ENCODE peak calls at places on chromosomes 1 and 21, in seven cellular contexts. Z is spleen; F is CD4-positive, alpha-beta memory T cell; Y is right cardiac atrium; U is IMR-90; L is GM23248; A is effector memory CD4-positive, alpha-beta T cell. V is an unnamed sample.
A peak's percentile ranks its signal among the peaks of the same experiment; 100 is the strongest.

GRCh38 chr1:25425098-25426085 is 4.8 kb upstream of the RHCE start:
- DNase-seq in A (no peak), F (no peak), Y (no peak), L (peak; percentile 77), Z (no peak), U (peak; percentile 33), V (no peak)

GRCh38 chr1:216750031-216750627 is 26.9 kb upstream of the ESRRG start:
- DNase-seq in Y (no peak), F (no peak), Z (no peak), U (peak; percentile 69), A (no peak), L (peak; percentile 67), V (no peak)

GRCh38 chr1:7491089-7491817 is 279.8 kb upstream of the VAMP3 start:
- DNase-seq in F (no peak), Y (peak; percentile 40), Z (no peak), L (peak; percentile 91), U (peak; percentile 77), A (no peak), V (no peak)

GRCh38 chr1:165633624-165634023 is 2.6 kb downstream of the MGST3 start:
- DNase-seq in U (peak; percentile 27), A (no peak), Y (no peak), Z (no peak), F (no peak), L (peak; percentile 82), V (no peak)

GRCh38 chr1:23369335-23370013 is at the start of gene ZNF436:
- DNase-seq in L (peak; percentile 85), A (no peak), F (peak; percentile 65), Y (peak; percentile 92), Z (peak; percentile 78), U (peak; percentile 83), V (peak; percentile 70)

GRCh38 chr1:67559222-67559700 is 125.7 kb upstream of the GADD45A start:
- DNase-seq in Z (no peak), U (peak; percentile 64), F (no peak), Y (peak; percentile 86), A (no peak), L (peak; percentile 94), V (no peak)

GRCh38 chr1:190444464-190444863 is 33.2 kb downstream of the BRINP3 start:
- DNase-seq in L (no peak), F (no peak), Y (no peak), U (no peak), Z (peak; percentile 25), A (no peak), V (no peak)

GRCh38 chr1:47927165-47927564 is 70.0 kb downstream of the TRABD2B start:
- DNase-seq in Y (no peak), L (no peak), A (no peak), U (no peak), F (no peak), Z (no peak), V (no peak)

GRCh38 chr21:15514073-15514946 is 215.5 kb upstream of the USP25 start:
- DNase-seq in A (peak; percentile 41), L (no peak), U (no peak), Z (no peak), F (peak; percentile 77), Y (no peak), V (no peak)

GRCh38 chr1:93701619-93702018 is 20.0 kb upstream of the BCAR3 start:
- DNase-seq in A (no peak), L (peak; percentile 98), U (peak; percentile 99), Y (no peak), Z (no peak), F (no peak), V (peak; percentile 55)

GRCh38 chr1:7290971-7291970 is 479.8 kb upstream of the VAMP3 start:
- DNase-seq in Z (no peak), F (no peak), U (peak; percentile 69), L (peak; percentile 68), Y (peak; percentile 69), A (no peak), V (no peak)

GRCh38 chr1:230047114-230047865 is 19.7 kb upstream of the GALNT2 start:
- DNase-seq in Y (no peak), F (no peak), A (no peak), L (peak; percentile 44), Z (no peak), U (no peak), V (no peak)

GRCh38 chr1:40564506-40564905 is 33.1 kb downstream of the ZNF684 start:
- DNase-seq in U (no peak), Y (no peak), Z (no peak), F (no peak), A (no peak), L (no peak), V (no peak)

GRCh38 chr1:36285450-36286101 is 20.6 kb upstream of the SH3D21 start:
- DNase-seq in F (peak; percentile 81), Z (no peak), A (peak; percentile 26), Y (no peak), U (peak; percentile 92), L (peak; percentile 92), V (no peak)

GRCh38 chr1:227726924-227727599 is 8.0 kb downstream of the JMJD4 start:
- DNase-seq in Z (no peak), A (no peak), U (no peak), F (no peak), L (no peak), Y (peak; percentile 19), V (no peak)

GRCh38 chr21:31098576-31099005 is 60.3 kb upstream of the KRTAP19-8 start:
- DNase-seq in U (peak; percentile 48), L (peak; percentile 72), Z (peak; percentile 87), Y (peak; percentile 84), A (peak; percentile 44), F (peak; percentile 66), V (peak; percentile 78)

GRCh38 chr1:116909511-116910378 is at the start of gene PTGFRN:
- DNase-seq in A (no peak), U (peak; percentile 6), Z (peak; percentile 77), L (peak; percentile 78), Y (peak; percentile 92), F (no peak), V (peak; percentile 89)

GRCh38 chr1:160407819-160408801 is 7.7 kb downstream of the VANGL2 start:
- DNase-seq in F (no peak), Z (no peak), L (no peak), U (no peak), Y (no peak), A (no peak), V (no peak)

GRCh38 chr1:13548281-13548680 is 34.5 kb upstream of the LRRC38 start:
- DNase-seq in L (no peak), Z (no peak), A (no peak), F (no peak), U (no peak), Y (no peak), V (no peak)

GRCh38 chr1:232454487-232454886 is 175.4 kb downstream of the SIPA1L2 start:
- DNase-seq in Y (no peak), U (no peak), F (no peak), Z (no peak), L (no peak), A (no peak), V (no peak)

GRCh38 chr21:15755125-15755524 is 25.3 kb downstream of the USP25 start:
- DNase-seq in A (no peak), F (no peak), Z (no peak), U (no peak), Y (no peak), L (peak; percentile 37), V (no peak)

GRCh38 chr1:190578015-190578414 is 100.4 kb upstream of the BRINP3 start:
- DNase-seq in F (no peak), L (no peak), U (no peak), Z (no peak), Y (no peak), A (no peak), V (no peak)

GRCh38 chr1:156664046-156664948 is 12.9 kb downstream of the NES start:
- DNase-seq in Y (peak; percentile 81), A (no peak), U (peak; percentile 58), F (no peak), L (peak; percentile 32), Z (no peak), V (no peak)

GRCh38 chr1:170073893-170074249 is 624 bp downstream of the KIFAP3 start:
- DNase-seq in L (no peak), Y (no peak), F (no peak), Z (peak; percentile 52), A (no peak), U (no peak), V (no peak)

GRCh38 chr1:170074250-170075157 is at the start of gene KIFAP3:
- DNase-seq in L (peak; percentile 100), Y (peak; percentile 99), U (peak; percentile 96), A (peak; percentile 93), Z (peak; percentile 99), F (peak; percentile 97), V (peak; percentile 99)

GRCh38 chr1:170076199-170076598 is 1.7 kb upstream of the KIFAP3 start:
- DNase-seq in F (no peak), U (no peak), Z (no peak), L (no peak), A (no peak), Y (no peak), V (no peak)

GRCh38 chr1:170077926-170078325 is 3.4 kb upstream of the KIFAP3 start:
- DNase-seq in A (no peak), L (no peak), U (no peak), Z (no peak), F (no peak), Y (no peak), V (no peak)

DNA sequence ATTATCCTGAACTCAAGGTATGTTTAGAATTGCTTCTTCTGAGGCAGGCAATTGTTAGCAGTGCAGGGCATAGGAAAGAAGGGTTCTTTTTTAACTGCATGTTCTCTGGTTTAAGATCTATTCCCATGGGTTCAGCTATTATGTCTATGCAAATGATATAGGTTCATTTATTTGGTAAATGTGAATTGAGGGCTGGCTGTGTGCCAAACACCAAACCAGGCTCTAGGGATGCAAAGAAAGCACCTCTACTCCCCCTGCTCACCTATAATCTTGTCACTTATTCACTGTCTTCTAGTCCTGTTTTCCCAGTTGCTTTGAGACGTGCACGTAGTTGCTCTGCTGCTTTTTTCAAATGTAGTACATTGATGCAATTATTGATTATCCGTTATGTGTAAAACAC is 691 bp upstream of the KIFAP3 start:
- DNase-seq in L (no peak), A (no peak), U (no peak), Z (no peak), Y (peak; percentile 51), F (no peak), V (no peak)
- H3K4me3 ChIP-seq in L (peak overlapping the region; percentile 97), A (peak overlapping the region; percentile 83), U (peak overlapping the region; percentile 76), Z (peak overlapping the region; percentile 69), Y (peak overlapping the region; percentile 82), F (peak overlapping the region; percentile 71), V (peak overlapping the region; percentile 80)

GRCh38 chr1:1161683-1162079 is 12.0 kb upstream of the TTLL10 start:
- DNase-seq in A (no peak), L (no peak), U (no peak), Z (no peak), Y (no peak), F (no peak), V (no peak)
- H3K4me1 ChIP-seq in A (peaks cover 11% of the 10 kb centered on the region), L (peaks cover 6% of the 10 kb centered on the region), U (peaks cover 11% of the 10 kb centered on the region), Z (peaks cover 21% of the 10 kb centered on the region), Y (no peaks in the 10 kb centered on the region), F (peaks cover 8% of the 10 kb centered on the region), V (peaks cover 14% of the 10 kb centered on the region)

DNA sequence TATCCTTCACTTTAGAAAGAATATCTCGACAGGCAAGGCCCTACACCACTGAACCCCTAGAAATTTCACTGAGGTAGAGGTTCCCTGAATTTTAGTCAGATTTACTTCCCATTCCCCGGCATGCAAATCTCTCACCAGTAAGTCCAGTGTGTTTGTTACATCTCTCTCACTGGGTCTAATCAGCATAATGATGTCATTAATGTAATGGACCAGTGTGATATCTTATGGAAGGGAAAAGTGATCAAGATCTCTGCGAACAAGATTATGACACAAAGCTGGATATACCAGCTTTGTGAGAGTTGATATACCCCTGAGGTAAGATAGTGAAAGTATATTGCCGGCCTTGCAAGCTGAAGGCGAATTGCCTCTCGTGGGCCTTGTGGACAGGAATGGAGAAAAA is 7.9 kb downstream of the RNU11 start:
- DNase-seq in A (no peak), U (no peak), L (no peak), F (no peak), Z (no peak), Y (no peak), V (no peak)
- H3K4me3 ChIP-seq in A (no peak overlapping the region), U (no peak overlapping the region), L (no peak overlapping the region), F (no peak overlapping the region), Z (no peak overlapping the region), Y (no peak overlapping the region), V (no peak overlapping the region)

GRCh38 chr1:10676987-10677386 is 119.5 kb downstream of the CASZ1 start:
- DNase-seq in Z (no peak), A (no peak), L (no peak), U (no peak), F (no peak), Y (no peak), V (no peak)
- H3K4me1 ChIP-seq in Z (peaks cover 11% of the 10 kb centered on the region), A (no peaks in the 10 kb centered on the region), L (no peaks in the 10 kb centered on the region), U (no peaks in the 10 kb centered on the region), F (no peaks in the 10 kb centered on the region), Y (peaks cover 11% of the 10 kb centered on the region), V (peaks cover 56% of the 10 kb centered on the region)

V was measured in upper lobe of right lung.